ENCODE peak calls at places on chromosomes 4 and X, in eight cellular contexts. Z is HFF-Myc; X is putamen; U is Ammon's horn; N is PC-9; L is osteocyte; H is activated T-helper 1 cell treated with anti-CD3 and anti-CD28 coated beads, Interleukin-12 subunit alpha, Interleukin-12 subunit beta, Interleukin-2, Interleukin-4 antibody, amounts not matched to agents 30 ng/mL and 10 ng/mL and 1 ng/mL, durations not matched to agents 14 hours and 24 hours and 36 hours; A is HTR-8/SVneo. I is an unnamed sample.

GRCh38 chr4:145107126-145107525 is 9.0 kb downstream of the ABCE1 start:
- DNase-seq in X (no peak), A (no peak), U (no peak), Z (no peak), N (no peak), L (no peak), H (no peak), I (no peak)

GRCh38 chrX:119802546-119802945 is 11.1 kb upstream of the RPL39 start:
- DNase-seq in L (no peak), A (no peak), X (no peak), H (no peak), Z (no peak), U (no peak), N (no peak), I (no peak)

GRCh38 chrX:53714580-53715335 is 28.2 kb upstream of the HUWE1 start:
- DNase-seq in X (no peak), N (peak), H (peak), Z (peak), L (no peak), U (peak), A (no peak), I (no peak)

GRCh38 chrX:2614911-2615310 is 76.2 kb upstream of the CD99 start:
- DNase-seq in N (no peak), X (peak), U (peak), A (peak), Z (peak), L (no peak), H (no peak), I (no peak)

GRCh38 chr4:3257125-3257690 is 8.2 kb downstream of the MSANTD1 start:
- DNase-seq in Z (no peak), A (no peak), L (peak), H (no peak), X (no peak), N (peak), U (no peak), I (no peak)

GRCh38 chr4:109301691-109302365 is 630 bp downstream of the COL25A1 start:
- DNase-seq in Z (no peak), A (no peak), N (no peak), L (no peak), H (no peak), U (no peak), X (no peak), I (no peak)

GRCh38 chr4:86549163-86549788 is 44.8 kb upstream of the PTPN13 start:
- DNase-seq in L (no peak), U (no peak), H (no peak), X (no peak), N (no peak), Z (no peak), A (no peak), I (no peak)

GRCh38 chr4:3483471-3483921 is 20.4 kb downstream of the DOK7 start:
- DNase-seq in X (no peak), L (no peak), A (no peak), U (peak), H (no peak), N (no peak), Z (no peak), I (peak)

GRCh38 chrX:98459669-98460068 is 1576.0 kb downstream of the RPA4 start:
- DNase-seq in X (no peak), A (no peak), H (no peak), U (no peak), N (no peak), Z (no peak), L (no peak), I (no peak)

GRCh38 chr4:48470570-48470969 is 12.6 kb upstream of the SLC10A4 start:
- DNase-seq in H (no peak), N (no peak), U (peak), Z (no peak), A (no peak), X (peak), L (no peak), I (no peak)

GRCh38 chrX:1534321-1535168 is 2.4 kb downstream of the P2RY8 start:
- DNase-seq in L (peak), Z (no peak), H (peak), X (no peak), A (no peak), U (no peak), N (no peak), I (no peak)

GRCh38 chr4:15779336-15779735 is 1.2 kb downstream of the CD38 start:
- DNase-seq in X (peak), A (peak), H (no peak), N (peak), U (peak), Z (peak), L (no peak), I (peak)

GRCh38 chr4:13193662-13194061 is 290.5 kb downstream of the RAB28 start:
- DNase-seq in A (no peak), L (no peak), X (no peak), Z (no peak), U (no peak), H (no peak), N (no peak), I (no peak)

GRCh38 chr4:54783402-54784110 is 125.8 kb downstream of the KIT start:
- DNase-seq in A (no peak), H (no peak), X (no peak), N (no peak), L (no peak), U (no peak), Z (peak), I (no peak)

GRCh38 chr4:21469438-21470032 is 479.0 kb downstream of the KCNIP4 start:
- DNase-seq in A (no peak), X (peak), L (no peak), H (no peak), U (peak), N (no peak), Z (no peak), I (peak)

GRCh38 chrX:95291561-95291960 is 1393.1 kb upstream of the DIAPH2 start:
- DNase-seq in N (no peak), A (no peak), X (no peak), U (no peak), L (no peak), Z (no peak), H (no peak), I (no peak)

GRCh38 chr4:88846232-88846790 is 148.7 kb upstream of the NAP1L5 start:
- DNase-seq in Z (no peak), U (no peak), A (no peak), N (no peak), H (no peak), L (no peak), X (no peak), I (no peak)

GRCh38 chr4:60945641-60946040 is 254.5 kb upstream of the ADGRL3 start:
- DNase-seq in H (no peak), U (no peak), N (no peak), L (no peak), X (no peak), Z (no peak), A (no peak), I (no peak)

GRCh38 chr4:176107695-176108094 is 42.1 kb downstream of the WDR17 start:
- DNase-seq in N (no peak), X (no peak), U (no peak), Z (no peak), L (no peak), A (no peak), H (no peak), I (no peak)

GRCh38 chr4:174686826-174687225 is 142.2 kb downstream of the GLRA3 start:
- DNase-seq in U (no peak), Z (no peak), L (no peak), X (no peak), H (no peak), A (no peak), N (no peak), I (no peak)

GRCh38 chr4:184453402-184454160 is 20.8 kb downstream of the IRF2 start:
- DNase-seq in H (peak), Z (peak), U (peak), X (peak), L (no peak), N (peak), A (peak), I (peak)

GRCh38 chr4:29970626-29971025 is 749.5 kb upstream of the PCDH7 start:
- DNase-seq in H (no peak), L (no peak), U (no peak), Z (no peak), A (peak), N (no peak), X (no peak), I (no peak)

GRCh38 chr4:90127706-90128345 is 632 bp downstream of the CCSER1 start:
- DNase-seq in L (no peak), H (no peak), U (no peak), N (peak), Z (no peak), A (no peak), X (no peak), I (no peak)

GRCh38 chrX:149871940-149872339 is 9.0 kb upstream of the MAGEA8 start:
- DNase-seq in X (no peak), H (peak), N (peak), U (no peak), L (no peak), A (no peak), Z (no peak), I (no peak)

GRCh38 chr4:154911097-154911496 is 130.0 kb downstream of the RBM46 start:
- DNase-seq in A (no peak), N (no peak), U (no peak), Z (no peak), L (no peak), X (no peak), H (no peak), I (no peak)

GRCh38 chr4:76198411-76199237 is 15.0 kb downstream of the SCARB2 start:
- DNase-seq in N (peak), L (no peak), Z (peak), A (no peak), X (peak), U (peak), H (no peak), I (peak)

GRCh38 chr4:10083331-10083769 is 33.2 kb downstream of the WDR1 start:
- DNase-seq in U (no peak), Z (no peak), X (no peak), N (no peak), H (no peak), A (no peak), L (no peak), I (no peak)